ENCODE peak calls at places on chromosomes 3 and 15, in four cellular contexts. One of them, this sample, is unnamed.

GRCh38 chr3:157572559-157573270 is 69.5 kb upstream of the VEPH1 start:
- DNase-seq in AG20443: peak; percentile 55
- DNase-seq in GM23248: peak; percentile 75
- DNase-seq in AG08396: peak; percentile 57
- DNase-seq in this sample: peak; percentile 59

GRCh38 chr15:52652984-52653383 is 26.2 kb downstream of the ATOSA start:
- DNase-seq in AG20443: peak; percentile 6
- DNase-seq in GM23248: peak; percentile 55
- DNase-seq in AG08396: peak; percentile 35
- DNase-seq in this sample: peak; percentile 91

GRCh38 chr3:69914395-69914794 is 85.1 kb upstream of the SAMMSON start:
- DNase-seq in AG20443: no peak
- DNase-seq in GM23248: no peak
- DNase-seq in AG08396: no peak
- DNase-seq in this sample: peak; percentile 27

GRCh38 chr15:101445562-101446526 is 43.7 kb downstream of the PCSK6 start:
- DNase-seq in AG20443: no peak
- DNase-seq in GM23248: peak; percentile 86
- DNase-seq in AG08396: no peak
- DNase-seq in this sample: peak; percentile 18

GRCh38 chr3:89503891-89504391 is 396.5 kb downstream of the EPHA3 start:
- DNase-seq in AG20443: no peak
- DNase-seq in GM23248: no peak
- DNase-seq in AG08396: no peak
- DNase-seq in this sample: no peak

GRCh38 chr3:135516143-135516542 is 449.4 kb upstream of the PPP2R3A start:
- DNase-seq in AG20443: peak; percentile 31
- DNase-seq in GM23248: peak; percentile 31
- DNase-seq in AG08396: peak; percentile 18
- DNase-seq in this sample: no peak

GRCh38 chr3:169237181-169237580 is 426.3 kb downstream of the MECOM start:
- DNase-seq in AG20443: no peak
- DNase-seq in GM23248: peak; percentile 49
- DNase-seq in AG08396: no peak
- DNase-seq in this sample: peak; percentile 39

GRCh38 chr3:190456779-190457178 is 7.1 kb upstream of the TMEM207 start:
- DNase-seq in AG20443: no peak
- DNase-seq in GM23248: no peak
- DNase-seq in AG08396: no peak
- DNase-seq in this sample: no peak

GRCh38 chr3:100260081-100260684 is 609 bp upstream of the TBC1D23 start:
- DNase-seq in AG20443: peak; percentile 26
- DNase-seq in GM23248: peak; percentile 73
- DNase-seq in AG08396: peak; percentile 42
- DNase-seq in this sample: peak; percentile 72

GRCh38 chr3:43178891-43179366 is 73.0 kb upstream of the POMGNT2 start:
- DNase-seq in AG20443: no peak
- DNase-seq in GM23248: peak; percentile 78
- DNase-seq in AG08396: no peak
- DNase-seq in this sample: peak; percentile 74

GRCh38 chr3:184611606-184612304 is 50.2 kb downstream of the EPHB3 start:
- DNase-seq in AG20443: no peak
- DNase-seq in GM23248: no peak
- DNase-seq in AG08396: no peak
- DNase-seq in this sample: peak; percentile 18

GRCh38 chr3:107540857-107541256 is 18.1 kb downstream of the BBX start:
- DNase-seq in AG20443: no peak
- DNase-seq in GM23248: no peak
- DNase-seq in AG08396: no peak
- DNase-seq in this sample: no peak

GRCh38 chr3:110576962-110577361 is 494.7 kb upstream of the NECTIN3 start:
- DNase-seq in AG20443: peak; percentile 74
- DNase-seq in GM23248: peak; percentile 96
- DNase-seq in AG08396: peak; percentile 54
- DNase-seq in this sample: peak; percentile 82

GRCh38 chr3:7874116-7874515 is 627.5 kb upstream of the LMCD1 start:
- DNase-seq in AG20443: no peak
- DNase-seq in GM23248: no peak
- DNase-seq in AG08396: no peak
- DNase-seq in this sample: peak; percentile 72

GRCh38 chr3:110344487-110344886 is 727.1 kb upstream of the NECTIN3 start:
- DNase-seq in AG20443: no peak
- DNase-seq in GM23248: no peak
- DNase-seq in AG08396: no peak
- DNase-seq in this sample: no peak

GRCh38 chr3:9316881-9317341 is 45.9 kb upstream of the THUMPD3 start:
- DNase-seq in AG20443: peak; percentile 79
- DNase-seq in GM23248: peak; percentile 76
- DNase-seq in AG08396: peak; percentile 34
- DNase-seq in this sample: peak; percentile 34

GRCh38 chr3:95759614-95760301 is 1054.6 kb upstream of the EPHA6 start:
- DNase-seq in AG20443: no peak
- DNase-seq in GM23248: no peak
- DNase-seq in AG08396: no peak
- DNase-seq in this sample: no peak

GRCh38 chr3:141663993-141664392 is 74.1 kb upstream of the RNF7 start:
- DNase-seq in AG20443: peak; percentile 67
- DNase-seq in GM23248: peak; percentile 63
- DNase-seq in AG08396: peak; percentile 69
- DNase-seq in this sample: peak; percentile 80

GRCh38 chr3:182500294-182500693 is 293.0 kb upstream of the ATP11B start:
- DNase-seq in AG20443: no peak
- DNase-seq in GM23248: no peak
- DNase-seq in AG08396: no peak
- DNase-seq in this sample: no peak